ENCODE peak calls at places on chromosome 11, in six cellular contexts. E is CD4-positive, alpha-beta T cell; C is ovary; W is stimulated activated CD4-positive, alpha-beta T cell treated with anti-CD3 and anti-CD28 coated beads, Interleukin-15, amount 100 ng/mL, for 48 hours; V is HFFc6; B is AG09309. O is an unnamed sample.

GRCh38 chr11:69854719-69855118 is 35.5 kb upstream of the FGF3 start:
- DNase-seq in E (no peak), C (no peak), W (no peak), V (peak), B (no peak), O (no peak)

GRCh38 chr11:127925430-127925829 is 661.9 kb downstream of the ETS1 start:
- DNase-seq in E (no peak), C (no peak), W (no peak), V (peak), B (no peak), O (no peak)

GRCh38 chr11:115890500-115890899 is 386.3 kb upstream of the CADM1 start:
- DNase-seq in E (no peak), C (no peak), W (no peak), V (no peak), B (no peak), O (no peak)

GRCh38 chr11:111631666-111632039 is 29.4 kb downstream of the SIK2 start:
- DNase-seq in E (no peak), C (no peak), W (no peak), V (peak), B (peak), O (no peak)

GRCh38 chr11:62394825-62395538 is 23.9 kb upstream of the SCGB1A1 start:
- DNase-seq in E (peak), C (peak), W (no peak), V (peak), B (peak), O (peak)

GRCh38 chr11:37718431-37718999 is 1120.5 kb upstream of the RAG2 start:
- DNase-seq in E (no peak), C (no peak), W (no peak), V (no peak), B (no peak), O (no peak)

GRCh38 chr11:36822829-36823228 is 224.8 kb upstream of the RAG2 start:
- DNase-seq in E (no peak), C (no peak), W (no peak), V (no peak), B (no peak), O (no peak)

GRCh38 chr11:2512431-2513407 is 67.9 kb downstream of the KCNQ1 start:
- DNase-seq in E (no peak), C (no peak), W (no peak), V (no peak), B (no peak), O (no peak)

GRCh38 chr11:34926101-34926830 is 9.8 kb downstream of the PDHX start:
- DNase-seq in E (no peak), C (no peak), W (no peak), V (peak), B (peak), O (peak)